ENCODE peak calls at places on chromosomes 16 and 17, in ten cellular contexts. One of them, this sample, is unnamed.

GRCh38 chr17:57004944-57005579 is 27.1 kb downstream of the SCPEP1 start:
- DNase-seq in cardiac fibroblast: no peak
- DNase-seq in AG10803: no peak
- DNase-seq in GM23338: peak; percentile 62
- DNase-seq in HFF-Myc: no peak
- DNase-seq in MM.1S: peak; percentile 70
- DNase-seq in stomach: peak; percentile 30
- DNase-seq in glutamatergic neuron: no peak
- DNase-seq in BE2C: no peak
- DNase-seq in thyroid gland: peak; percentile 36
- DNase-seq in this sample: no peak

GRCh38 chr16:56797861-56798260 is 67.1 kb upstream of the SLC12A3 start:
- DNase-seq in cardiac fibroblast: no peak
- DNase-seq in MM.1S: no peak
- DNase-seq in BE2C: no peak
- DNase-seq in glutamatergic neuron: no peak
- DNase-seq in GM23338: no peak
- DNase-seq in stomach: no peak
- DNase-seq in HFF-Myc: no peak
- DNase-seq in AG10803: no peak
- DNase-seq in thyroid gland: no peak
- DNase-seq in this sample: no peak

GRCh38 chr17:75224983-75225382 is 19.5 kb downstream of the NUP85 start:
- DNase-seq in HFF-Myc: no peak
- DNase-seq in MM.1S: no peak
- DNase-seq in AG10803: no peak
- DNase-seq in glutamatergic neuron: no peak
- DNase-seq in stomach: no peak
- DNase-seq in cardiac fibroblast: no peak
- DNase-seq in thyroid gland: no peak
- DNase-seq in GM23338: no peak
- DNase-seq in BE2C: no peak
- DNase-seq in this sample: no peak

GRCh38 chr16:46918905-46919792 is 35.0 kb downstream of the GPT2 start:
- DNase-seq in BE2C: no peak
- DNase-seq in stomach: peak; percentile 86
- DNase-seq in glutamatergic neuron: peak; percentile 86
- DNase-seq in cardiac fibroblast: no peak
- DNase-seq in GM23338: no peak
- DNase-seq in AG10803: no peak
- DNase-seq in MM.1S: no peak
- DNase-seq in HFF-Myc: no peak
- DNase-seq in thyroid gland: no peak
- DNase-seq in this sample: no peak

GRCh38 chr16:56191807-56192643 is 736 bp downstream of the GNAO1 start:
- DNase-seq in AG10803: no peak
- DNase-seq in GM23338: peak; percentile 32
- DNase-seq in thyroid gland: no peak
- DNase-seq in stomach: no peak
- DNase-seq in cardiac fibroblast: no peak
- DNase-seq in MM.1S: no peak
- DNase-seq in glutamatergic neuron: peak; percentile 38
- DNase-seq in HFF-Myc: no peak
- DNase-seq in BE2C: peak; percentile 38
- DNase-seq in this sample: no peak

GRCh38 chr16:75996491-75996890 is 270.2 kb upstream of the CPHXL start:
- DNase-seq in GM23338: no peak
- DNase-seq in glutamatergic neuron: no peak
- DNase-seq in AG10803: no peak
- DNase-seq in cardiac fibroblast: no peak
- DNase-seq in MM.1S: peak; percentile 64
- DNase-seq in thyroid gland: no peak
- DNase-seq in BE2C: no peak
- DNase-seq in HFF-Myc: no peak
- DNase-seq in stomach: no peak
- DNase-seq in this sample: no peak

GRCh38 chr16:68492501-68493411 is 44.4 kb upstream of the SMPD3 start:
- DNase-seq in stomach: peak; percentile 94
- DNase-seq in BE2C: no peak
- DNase-seq in thyroid gland: no peak
- DNase-seq in HFF-Myc: no peak
- DNase-seq in MM.1S: no peak
- DNase-seq in glutamatergic neuron: no peak
- DNase-seq in AG10803: no peak
- DNase-seq in GM23338: no peak
- DNase-seq in cardiac fibroblast: no peak
- DNase-seq in this sample: no peak

GRCh38 chr17:41739661-41740352 is 5.4 kb upstream of the HAP1 start:
- DNase-seq in GM23338: no peak
- DNase-seq in cardiac fibroblast: no peak
- DNase-seq in glutamatergic neuron: no peak
- DNase-seq in MM.1S: no peak
- DNase-seq in thyroid gland: peak; percentile 29
- DNase-seq in HFF-Myc: no peak
- DNase-seq in stomach: no peak
- DNase-seq in BE2C: no peak
- DNase-seq in AG10803: peak; percentile 49
- DNase-seq in this sample: no peak

GRCh38 chr16:49274936-49275730 is 6.5 kb downstream of the CBLN1 start:
- DNase-seq in HFF-Myc: no peak
- DNase-seq in AG10803: no peak
- DNase-seq in thyroid gland: no peak
- DNase-seq in MM.1S: no peak
- DNase-seq in BE2C: no peak
- DNase-seq in stomach: no peak
- DNase-seq in cardiac fibroblast: no peak
- DNase-seq in GM23338: peak; percentile 64
- DNase-seq in glutamatergic neuron: peak; percentile 59
- DNase-seq in this sample: no peak

GRCh38 chr17:14334919-14335318 is 34.0 kb downstream of the HS3ST3B1 start:
- DNase-seq in BE2C: no peak
- DNase-seq in HFF-Myc: no peak
- DNase-seq in stomach: no peak
- DNase-seq in MM.1S: no peak
- DNase-seq in glutamatergic neuron: no peak
- DNase-seq in cardiac fibroblast: peak; percentile 42
- DNase-seq in AG10803: no peak
- DNase-seq in thyroid gland: no peak
- DNase-seq in GM23338: no peak
- DNase-seq in this sample: no peak

GRCh38 chr17:59105852-59106462 is 723 bp downstream of the TRIM37 start:
- DNase-seq in glutamatergic neuron: peak; percentile 58
- DNase-seq in MM.1S: peak; percentile 57
- DNase-seq in AG10803: peak; percentile 29
- DNase-seq in thyroid gland: peak; percentile 80
- DNase-seq in GM23338: peak; percentile 61
- DNase-seq in HFF-Myc: no peak
- DNase-seq in stomach: peak; percentile 63
- DNase-seq in BE2C: peak; percentile 61
- DNase-seq in cardiac fibroblast: peak; percentile 56
- DNase-seq in this sample: no peak

GRCh38 chr17:237406-237955 is 56.0 kb upstream of the DOC2B start:
- DNase-seq in BE2C: no peak
- DNase-seq in AG10803: no peak
- DNase-seq in GM23338: peak; percentile 57
- DNase-seq in glutamatergic neuron: no peak
- DNase-seq in MM.1S: no peak
- DNase-seq in cardiac fibroblast: no peak
- DNase-seq in thyroid gland: no peak
- DNase-seq in HFF-Myc: no peak
- DNase-seq in stomach: no peak
- DNase-seq in this sample: no peak

GRCh38 chr16:81633147-81633619 is 145.9 kb upstream of the PLCG2 start:
- DNase-seq in cardiac fibroblast: no peak
- DNase-seq in AG10803: no peak
- DNase-seq in MM.1S: no peak
- DNase-seq in HFF-Myc: no peak
- DNase-seq in GM23338: peak; percentile 76
- DNase-seq in stomach: no peak
- DNase-seq in glutamatergic neuron: no peak
- DNase-seq in BE2C: no peak
- DNase-seq in thyroid gland: peak; percentile 39
- DNase-seq in this sample: no peak
- TF ChIP-seq CTCF in cardiac fibroblast: peak; percentile 14
- TF ChIP-seq CTCF in AG10803: no peak
- TF ChIP-seq CTCF in MM.1S: peak; percentile 33
- TF ChIP-seq CTCF in HFF-Myc: no peak
- TF ChIP-seq CTCF in GM23338: peak; percentile 56
- TF ChIP-seq CTCF in stomach: no peak
- TF ChIP-seq CTCF in glutamatergic neuron: peak; percentile 44
- TF ChIP-seq CTCF in BE2C: no peak
- TF ChIP-seq CTCF in thyroid gland: no peak
- TF ChIP-seq CTCF in this sample: peak; percentile 57

GRCh38 chr17:27545562-27546229 is 85.3 kb upstream of the LGALS9 start:
- DNase-seq in stomach: no peak
- DNase-seq in thyroid gland: no peak
- DNase-seq in HFF-Myc: no peak
- DNase-seq in AG10803: peak; percentile 68
- DNase-seq in MM.1S: no peak
- DNase-seq in cardiac fibroblast: no peak
- DNase-seq in GM23338: no peak
- DNase-seq in glutamatergic neuron: no peak
- DNase-seq in BE2C: no peak
- DNase-seq in this sample: no peak

GRCh38 chr17:27543464-27543856 is 87.2 kb downstream of the KSR1 start:
- DNase-seq in stomach: no peak
- DNase-seq in glutamatergic neuron: no peak
- DNase-seq in BE2C: no peak
- DNase-seq in AG10803: no peak
- DNase-seq in GM23338: no peak
- DNase-seq in HFF-Myc: no peak
- DNase-seq in cardiac fibroblast: no peak
- DNase-seq in thyroid gland: no peak
- DNase-seq in MM.1S: no peak
- DNase-seq in this sample: no peak

GRCh38 chr17:27542841-27543463 is 86.7 kb downstream of the KSR1 start:
- DNase-seq in thyroid gland: no peak
- DNase-seq in BE2C: no peak
- DNase-seq in GM23338: no peak
- DNase-seq in stomach: no peak
- DNase-seq in glutamatergic neuron: no peak
- DNase-seq in MM.1S: no peak
- DNase-seq in HFF-Myc: no peak
- DNase-seq in cardiac fibroblast: no peak
- DNase-seq in AG10803: no peak
- DNase-seq in this sample: no peak

GRCh38 chr17:27543958-27544349 is 87.0 kb upstream of the LGALS9 start:
- DNase-seq in HFF-Myc: no peak
- DNase-seq in BE2C: no peak
- DNase-seq in AG10803: no peak
- DNase-seq in glutamatergic neuron: no peak
- DNase-seq in thyroid gland: no peak
- DNase-seq in GM23338: no peak
- DNase-seq in stomach: no peak
- DNase-seq in MM.1S: no peak
- DNase-seq in cardiac fibroblast: no peak
- DNase-seq in this sample: no peak

DNA sequence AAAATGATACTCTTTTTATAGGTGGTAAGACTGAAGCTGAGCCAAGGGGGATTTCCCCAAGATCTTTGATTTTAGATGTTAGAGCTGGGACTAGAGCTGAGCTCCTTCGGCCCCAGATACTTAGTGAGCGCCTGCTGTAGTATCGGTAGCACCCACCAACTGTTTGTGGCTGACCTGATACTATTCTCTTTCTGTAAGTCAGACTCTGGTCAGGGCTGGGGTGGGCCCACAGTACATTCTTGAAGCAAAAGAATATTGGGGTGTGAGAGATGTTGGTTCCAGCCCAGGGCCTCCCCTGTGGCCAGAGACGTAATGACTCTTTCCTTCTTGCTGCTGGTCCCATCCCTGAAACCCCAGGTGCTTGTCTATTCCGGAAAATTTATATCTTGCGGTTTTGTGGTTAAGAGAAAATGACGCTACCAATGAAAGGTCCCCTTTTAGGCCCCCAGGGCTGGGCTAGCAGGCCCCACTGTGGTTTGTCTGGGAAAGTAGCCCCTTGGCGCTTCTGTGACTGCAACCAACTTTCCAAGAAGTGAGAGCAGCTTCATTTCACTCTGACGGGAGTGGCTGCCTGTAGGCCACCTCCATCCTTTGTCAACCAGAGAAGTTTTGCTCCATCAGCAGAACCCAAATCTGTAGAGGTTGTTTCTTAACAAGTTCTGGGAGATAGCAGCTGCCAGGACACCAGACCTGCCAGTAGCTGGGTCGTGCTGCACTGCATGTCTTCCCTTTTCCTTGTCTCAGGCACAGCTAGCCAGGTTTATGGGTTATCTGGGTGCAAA is 86.4 kb upstream of the LGALS9 start:
- DNase-seq in HFF-Myc: no peak
- DNase-seq in MM.1S: peak; percentile 84
- DNase-seq in stomach: no peak
- DNase-seq in BE2C: no peak
- DNase-seq in cardiac fibroblast: no peak
- DNase-seq in glutamatergic neuron: no peak
- DNase-seq in thyroid gland: no peak
- DNase-seq in GM23338: no peak
- DNase-seq in AG10803: no peak
- DNase-seq in this sample: no peak
- TF ChIP-seq CTCF in HFF-Myc: no peak
- TF ChIP-seq CTCF in MM.1S: no peak
- TF ChIP-seq CTCF in stomach: no peak
- TF ChIP-seq CTCF in BE2C: no peak
- TF ChIP-seq CTCF in cardiac fibroblast: no peak
- TF ChIP-seq CTCF in glutamatergic neuron: no peak
- TF ChIP-seq CTCF in thyroid gland: no peak
- TF ChIP-seq CTCF in GM23338: no peak
- TF ChIP-seq CTCF in AG10803: no peak
- TF ChIP-seq CTCF in this sample: no peak

GRCh38 chr17:32486701-32487459 is at the start of gene CDK5R1:
- DNase-seq in glutamatergic neuron: peak; percentile 86
- DNase-seq in GM23338: peak; percentile 84
- DNase-seq in thyroid gland: peak; percentile 68
- DNase-seq in BE2C: peak; percentile 70
- DNase-seq in MM.1S: peak; percentile 79
- DNase-seq in stomach: peak; percentile 74
- DNase-seq in HFF-Myc: no peak
- DNase-seq in cardiac fibroblast: peak; percentile 72
- DNase-seq in AG10803: peak; percentile 58
- DNase-seq in this sample: no peak
- TF ChIP-seq CTCF in glutamatergic neuron: no peak
- TF ChIP-seq CTCF in GM23338: no peak
- TF ChIP-seq CTCF in thyroid gland: no peak
- TF ChIP-seq CTCF in BE2C: no peak
- TF ChIP-seq CTCF in MM.1S: no peak
- TF ChIP-seq CTCF in stomach: no peak
- TF ChIP-seq CTCF in HFF-Myc: no peak
- TF ChIP-seq CTCF in cardiac fibroblast: no peak
- TF ChIP-seq CTCF in AG10803: no peak
- TF ChIP-seq CTCF in this sample: no peak

DNA sequence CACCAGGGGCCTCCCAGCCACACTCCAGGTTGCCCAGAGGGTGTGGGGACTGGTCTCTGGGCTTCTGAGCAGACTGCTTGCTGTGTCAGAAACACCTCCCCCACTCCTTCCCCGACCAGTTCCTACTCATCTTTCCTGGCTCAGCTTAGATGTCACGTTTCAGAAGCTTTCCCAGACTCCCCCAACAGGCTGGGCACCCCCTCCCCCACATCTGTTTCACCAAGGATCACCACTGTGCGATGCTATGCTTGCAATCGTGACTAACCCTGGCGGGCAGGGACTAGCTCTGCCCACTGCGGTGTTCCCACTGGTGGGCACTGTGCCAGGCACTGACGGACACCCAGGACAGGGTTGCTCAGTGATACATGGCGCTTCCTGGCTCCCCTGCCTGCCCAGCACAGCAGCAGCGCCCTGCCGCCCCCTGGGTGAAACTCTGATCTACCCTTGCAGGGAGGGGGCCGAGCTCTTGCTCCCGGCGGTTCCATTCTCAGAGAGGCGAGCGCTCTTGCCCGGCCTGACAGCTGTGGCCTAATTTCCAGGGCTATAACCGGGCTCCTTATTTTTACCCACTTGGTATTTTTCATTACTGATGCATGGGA is 29.4 kb upstream of the MTSS2 start:
- DNase-seq in cardiac fibroblast: peak; percentile 96
- DNase-seq in BE2C: peak; percentile 90
- DNase-seq in glutamatergic neuron: no peak
- DNase-seq in AG10803: peak; percentile 99
- DNase-seq in GM23338: no peak
- DNase-seq in stomach: peak; percentile 41
- DNase-seq in HFF-Myc: peak; percentile 90
- DNase-seq in thyroid gland: peak; percentile 99
- DNase-seq in MM.1S: no peak
- DNase-seq in this sample: no peak
- TF ChIP-seq CTCF in cardiac fibroblast: peak; percentile 8
- TF ChIP-seq CTCF in BE2C: no peak
- TF ChIP-seq CTCF in glutamatergic neuron: no peak
- TF ChIP-seq CTCF in AG10803: peak; percentile 31
- TF ChIP-seq CTCF in GM23338: no peak
- TF ChIP-seq CTCF in stomach: no peak
- TF ChIP-seq CTCF in HFF-Myc: no peak
- TF ChIP-seq CTCF in thyroid gland: no peak
- TF ChIP-seq CTCF in MM.1S: no peak
- TF ChIP-seq CTCF in this sample: no peak